ENCODE peak calls at places on chromosome 13, in five cellular contexts. One of them, this sample, is unnamed.

GRCh38 chr13:95676100-95676774 is 702 bp upstream of the DNAJC3 start:
- DNase-seq in upper lobe of right lung: peak; percentile 64
- DNase-seq in stomach: peak; percentile 37
- DNase-seq in uterus: no peak
- DNase-seq in mesendoderm: no peak
- DNase-seq in this sample: peak; percentile 21

GRCh38 chr13:106028916-106029315 is 506.5 kb downstream of the EFNB2 start:
- DNase-seq in upper lobe of right lung: no peak
- DNase-seq in stomach: no peak
- DNase-seq in uterus: no peak
- DNase-seq in mesendoderm: no peak
- DNase-seq in this sample: no peak

GRCh38 chr13:39232999-39233398 is 194.7 kb downstream of the NHLRC3 start:
- DNase-seq in upper lobe of right lung: no peak
- DNase-seq in stomach: no peak
- DNase-seq in uterus: no peak
- DNase-seq in mesendoderm: no peak
- DNase-seq in this sample: no peak

GRCh38 chr13:97798836-97799235 is 154.6 kb upstream of the IPO5 start:
- DNase-seq in upper lobe of right lung: no peak
- DNase-seq in stomach: no peak
- DNase-seq in uterus: no peak
- DNase-seq in mesendoderm: no peak
- DNase-seq in this sample: no peak

GRCh38 chr13:96020155-96020575 is 33.0 kb downstream of the UGGT2 start:
- DNase-seq in upper lobe of right lung: no peak
- DNase-seq in stomach: peak; percentile 49
- DNase-seq in uterus: no peak
- DNase-seq in mesendoderm: peak; percentile 83
- DNase-seq in this sample: no peak

GRCh38 chr13:110559429-110559943 is 2.0 kb downstream of the RAB20 start:
- DNase-seq in upper lobe of right lung: peak; percentile 92
- DNase-seq in stomach: peak; percentile 91
- DNase-seq in uterus: peak; percentile 29
- DNase-seq in mesendoderm: no peak
- DNase-seq in this sample: no peak

GRCh38 chr13:40993119-40993518 is 26.0 kb downstream of the ELF1 start:
- DNase-seq in upper lobe of right lung: no peak
- DNase-seq in stomach: no peak
- DNase-seq in uterus: no peak
- DNase-seq in mesendoderm: peak; percentile 71
- DNase-seq in this sample: no peak

GRCh38 chr13:80386001-80386400 is 45.1 kb upstream of the SPRY2 start:
- DNase-seq in upper lobe of right lung: no peak
- DNase-seq in stomach: no peak
- DNase-seq in uterus: no peak
- DNase-seq in mesendoderm: no peak
- DNase-seq in this sample: no peak

GRCh38 chr13:44280461-44280860 is 93.2 kb upstream of the SERP2 start:
- DNase-seq in upper lobe of right lung: no peak
- DNase-seq in stomach: no peak
- DNase-seq in uterus: no peak
- DNase-seq in mesendoderm: no peak
- DNase-seq in this sample: no peak

GRCh38 chr13:108093616-108094015 is 121.7 kb downstream of the LIG4 start:
- DNase-seq in upper lobe of right lung: no peak
- DNase-seq in stomach: no peak
- DNase-seq in uterus: no peak
- DNase-seq in mesendoderm: no peak
- DNase-seq in this sample: no peak

GRCh38 chr13:94917814-94918213 is 205.5 kb upstream of the SOX21 start:
- DNase-seq in upper lobe of right lung: no peak
- DNase-seq in stomach: no peak
- DNase-seq in uterus: no peak
- DNase-seq in mesendoderm: peak; percentile 77
- DNase-seq in this sample: no peak

GRCh38 chr13:37919329-37919880 is 49.8 kb upstream of the TRPC4 start:
- DNase-seq in upper lobe of right lung: no peak
- DNase-seq in stomach: no peak
- DNase-seq in uterus: no peak
- DNase-seq in mesendoderm: no peak
- DNase-seq in this sample: no peak

GRCh38 chr13:114049026-114049425 is 75.2 kb upstream of the C13orf46 start:
- DNase-seq in upper lobe of right lung: no peak
- DNase-seq in stomach: no peak
- DNase-seq in uterus: no peak
- DNase-seq in mesendoderm: no peak
- DNase-seq in this sample: peak; percentile 62

GRCh38 chr13:24097064-24097463 is 63.5 kb upstream of the SPATA13 start:
- DNase-seq in upper lobe of right lung: no peak
- DNase-seq in stomach: no peak
- DNase-seq in uterus: no peak
- DNase-seq in mesendoderm: no peak
- DNase-seq in this sample: no peak

GRCh38 chr13:25018729-25019115 is 77.2 kb upstream of the PABPC3 start:
- DNase-seq in upper lobe of right lung: no peak
- DNase-seq in stomach: no peak
- DNase-seq in uterus: no peak
- DNase-seq in mesendoderm: no peak
- DNase-seq in this sample: no peak

DNA sequence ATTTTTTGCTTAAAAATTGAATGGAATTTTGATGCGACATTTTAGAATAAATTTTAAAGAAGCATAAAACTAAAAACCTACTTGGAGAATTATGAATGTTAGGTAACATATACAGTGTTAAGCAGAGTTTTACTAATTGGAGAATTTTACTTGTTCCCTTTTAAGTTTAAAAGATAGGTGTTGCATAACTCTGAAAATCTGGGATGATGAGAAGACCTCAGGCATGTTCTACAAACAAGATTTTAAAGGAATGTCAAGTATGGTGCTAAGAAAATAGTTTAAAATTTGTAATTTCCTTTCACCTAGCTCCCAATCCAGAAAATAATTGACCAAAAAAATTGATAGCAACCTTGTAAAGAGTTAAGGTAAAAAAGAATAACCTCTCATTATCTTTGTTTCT is 135.8 kb downstream of the RFC3 start:
- DNase-seq in upper lobe of right lung: no peak
- DNase-seq in stomach: no peak
- DNase-seq in uterus: no peak
- DNase-seq in mesendoderm: no peak
- DNase-seq in this sample: no peak
- H3K4me1 ChIP-seq in upper lobe of right lung: no peaks in the 10 kb centered on the region
- H3K4me1 ChIP-seq in stomach: no peaks in the 10 kb centered on the region
- H3K4me1 ChIP-seq in uterus: no peaks in the 10 kb centered on the region
- H3K4me1 ChIP-seq in mesendoderm: no peaks in the 10 kb centered on the region
- H3K4me1 ChIP-seq in this sample: no peaks in the 10 kb centered on the region

GRCh38 chr13:93455881-93456280 is 229.3 kb downstream of the GPC6 start:
- DNase-seq in upper lobe of right lung: no peak
- DNase-seq in stomach: no peak
- DNase-seq in uterus: no peak
- DNase-seq in mesendoderm: no peak
- DNase-seq in this sample: no peak
- H3K27me3 ChIP-seq in upper lobe of right lung: no peaks in the 10 kb centered on the region
- H3K27me3 ChIP-seq in stomach: no peaks in the 10 kb centered on the region
- H3K27me3 ChIP-seq in uterus: no peaks in the 10 kb centered on the region
- H3K27me3 ChIP-seq in mesendoderm: no peaks in the 10 kb centered on the region
- H3K27me3 ChIP-seq in this sample: no peaks in the 10 kb centered on the region

DNA sequence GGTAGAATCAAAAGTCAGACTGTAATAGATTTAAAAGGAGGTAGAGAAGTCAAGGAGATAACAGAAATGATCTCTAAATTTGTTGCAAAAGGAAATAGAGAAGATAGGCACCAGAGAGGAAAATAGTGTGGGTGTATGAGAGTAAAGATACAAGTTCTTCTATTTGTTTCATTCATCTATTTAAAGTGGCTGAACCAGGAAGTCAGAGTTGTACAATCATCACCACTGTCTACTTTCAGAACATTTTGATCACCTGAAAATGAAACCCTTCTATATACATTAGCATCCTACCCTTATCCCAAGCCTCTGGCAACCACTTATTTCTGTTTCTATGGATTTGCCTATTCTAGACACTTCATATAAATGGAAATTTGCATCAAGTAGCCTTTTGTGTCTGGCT is 36.7 kb downstream of the INTS6 start:
- DNase-seq in upper lobe of right lung: no peak
- DNase-seq in stomach: no peak
- DNase-seq in uterus: no peak
- DNase-seq in mesendoderm: no peak
- DNase-seq in this sample: no peak
- H3K4me1 ChIP-seq in upper lobe of right lung: peaks cover 15% of the 10 kb centered on the region
- H3K4me1 ChIP-seq in stomach: peaks cover 26% of the 10 kb centered on the region
- H3K4me1 ChIP-seq in uterus: no peaks in the 10 kb centered on the region
- H3K4me1 ChIP-seq in mesendoderm: no peaks in the 10 kb centered on the region
- H3K4me1 ChIP-seq in this sample: peaks cover 17% of the 10 kb centered on the region

GRCh38 chr13:112059457-112060317 is 7.3 kb upstream of the SOX1 start:
- DNase-seq in upper lobe of right lung: no peak
- DNase-seq in stomach: no peak
- DNase-seq in uterus: no peak
- DNase-seq in mesendoderm: no peak
- DNase-seq in this sample: no peak

GRCh38 chr13:112061367-112062046 is 5.4 kb upstream of the SOX1 start:
- DNase-seq in upper lobe of right lung: no peak
- DNase-seq in stomach: no peak
- DNase-seq in uterus: no peak
- DNase-seq in mesendoderm: no peak
- DNase-seq in this sample: no peak

GRCh38 chr13:112060899-112061366 is 6.0 kb upstream of the SOX1 start:
- DNase-seq in upper lobe of right lung: no peak
- DNase-seq in stomach: no peak
- DNase-seq in uterus: no peak
- DNase-seq in mesendoderm: peak; percentile 51
- DNase-seq in this sample: no peak

GRCh38 chr13:112058941-112059340 is 8.0 kb upstream of the SOX1 start:
- DNase-seq in upper lobe of right lung: no peak
- DNase-seq in stomach: no peak
- DNase-seq in uterus: no peak
- DNase-seq in mesendoderm: no peak
- DNase-seq in this sample: no peak

DNA sequence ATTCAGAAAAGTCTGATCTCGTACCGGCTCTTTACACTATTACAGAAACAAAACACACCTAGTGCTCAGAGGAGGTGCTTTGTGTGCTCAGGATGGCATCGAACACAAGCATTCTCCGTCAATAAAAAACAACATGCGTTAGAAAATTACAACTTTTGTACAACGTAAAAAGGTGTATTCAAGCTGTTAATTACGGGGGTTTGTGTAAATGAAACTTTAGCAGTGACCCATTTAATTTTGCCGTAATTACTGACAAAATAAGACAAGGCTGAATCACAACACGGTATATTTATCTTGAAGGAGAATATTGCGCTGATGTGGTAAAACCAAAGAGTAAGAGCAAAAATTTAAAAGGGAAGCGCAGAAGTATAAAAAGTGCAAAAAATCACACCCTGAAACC is 6.5 kb upstream of the SOX1 start:
- DNase-seq in upper lobe of right lung: no peak
- DNase-seq in stomach: no peak
- DNase-seq in uterus: no peak
- DNase-seq in mesendoderm: no peak
- DNase-seq in this sample: no peak
- H3K27me3 ChIP-seq in upper lobe of right lung: peaks cover 99% of the 10 kb centered on the region
- H3K27me3 ChIP-seq in stomach: peaks cover 88% of the 10 kb centered on the region
- H3K27me3 ChIP-seq in uterus: peaks cover 64% of the 10 kb centered on the region
- H3K27me3 ChIP-seq in mesendoderm: peaks cover 90% of the 10 kb centered on the region
- H3K27me3 ChIP-seq in this sample: peaks cover 48% of the 10 kb centered on the region

DNA sequence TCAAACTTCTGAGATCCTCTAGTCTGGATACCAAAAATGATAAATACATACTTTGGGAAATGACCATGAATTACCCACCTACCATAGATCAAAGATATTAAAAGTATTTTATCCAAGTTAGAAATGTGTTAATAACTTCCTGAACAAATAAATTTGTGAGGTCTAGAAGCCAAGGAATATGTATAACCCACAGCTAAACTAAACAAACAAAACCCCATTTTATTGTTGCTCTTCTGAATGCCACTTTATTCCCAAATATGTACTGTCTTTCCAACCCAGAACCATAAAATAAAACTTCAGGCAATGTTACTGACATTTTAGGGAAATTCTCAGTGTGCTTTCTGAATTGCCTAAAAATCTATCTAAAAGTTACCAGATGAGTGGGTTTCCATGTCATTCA is 35.1 kb downstream of the UBL3 start:
- DNase-seq in upper lobe of right lung: no peak
- DNase-seq in stomach: no peak
- DNase-seq in uterus: no peak
- DNase-seq in mesendoderm: no peak
- DNase-seq in this sample: no peak
- H3K4me1 ChIP-seq in upper lobe of right lung: peaks cover 33% of the 10 kb centered on the region
- H3K4me1 ChIP-seq in stomach: peaks cover 86% of the 10 kb centered on the region
- H3K4me1 ChIP-seq in uterus: no peaks in the 10 kb centered on the region
- H3K4me1 ChIP-seq in mesendoderm: peaks cover 6% of the 10 kb centered on the region
- H3K4me1 ChIP-seq in this sample: peaks cover 13% of the 10 kb centered on the region

GRCh38 chr13:35471466-35472307 is 4.8 kb downstream of the MAB21L1 start:
- DNase-seq in upper lobe of right lung: no peak
- DNase-seq in stomach: no peak
- DNase-seq in uterus: no peak
- DNase-seq in mesendoderm: peak; percentile 33
- DNase-seq in this sample: no peak

GRCh38 chr13:35472308-35473008 is 4.0 kb downstream of the MAB21L1 start:
- DNase-seq in upper lobe of right lung: no peak
- DNase-seq in stomach: no peak
- DNase-seq in uterus: no peak
- DNase-seq in mesendoderm: peak; percentile 15
- DNase-seq in this sample: no peak

GRCh38 chr13:35469781-35470380 is 6.6 kb downstream of the MAB21L1 start:
- DNase-seq in upper lobe of right lung: no peak
- DNase-seq in stomach: no peak
- DNase-seq in uterus: no peak
- DNase-seq in mesendoderm: no peak
- DNase-seq in this sample: no peak

GRCh38 chr13:35468195-35468594 is 8.3 kb downstream of the MAB21L1 start:
- DNase-seq in upper lobe of right lung: no peak
- DNase-seq in stomach: no peak
- DNase-seq in uterus: no peak
- DNase-seq in mesendoderm: no peak
- DNase-seq in this sample: no peak

DNA sequence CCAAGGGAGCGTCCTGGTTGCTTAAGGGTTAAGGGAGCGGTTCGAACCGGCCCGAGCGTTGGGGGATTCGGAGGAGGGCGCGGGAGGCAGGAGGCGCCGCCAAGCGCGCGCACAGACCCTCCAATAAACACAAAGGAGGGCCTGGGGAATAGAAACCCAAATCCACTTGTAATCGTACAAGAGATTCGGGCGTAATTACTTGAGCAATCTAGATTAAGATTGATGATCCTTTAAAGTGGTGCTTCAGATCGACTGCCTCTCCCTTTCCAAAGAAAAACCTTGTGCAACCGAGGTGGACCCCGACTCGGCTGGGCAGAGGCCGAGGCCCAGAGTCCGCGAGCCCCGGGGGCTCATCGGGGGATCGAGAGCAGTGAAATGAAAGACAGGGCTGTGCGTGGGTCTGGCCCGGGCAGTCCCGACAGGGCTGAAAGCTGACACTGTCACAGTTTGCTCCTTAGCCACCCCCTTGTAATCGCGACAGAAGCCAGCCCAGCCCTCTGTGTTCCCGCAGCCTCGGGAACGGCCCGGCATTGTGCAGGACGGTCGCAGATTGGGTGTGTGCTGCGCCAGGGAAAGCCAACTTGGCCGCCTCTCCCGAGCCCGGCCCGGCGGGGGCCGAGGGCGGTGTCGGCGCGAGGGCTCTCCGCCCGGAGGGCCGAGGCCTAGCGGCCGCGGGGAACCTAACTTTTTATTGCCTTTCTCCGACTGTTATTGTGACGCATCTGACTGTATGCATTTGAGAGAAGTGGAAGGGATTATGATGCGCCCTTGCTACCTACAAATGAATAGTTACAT is 5.6 kb downstream of the MAB21L1 start:
- DNase-seq in upper lobe of right lung: no peak
- DNase-seq in stomach: no peak
- DNase-seq in uterus: no peak
- DNase-seq in mesendoderm: peak; percentile 85
- DNase-seq in this sample: no peak
- H3K27me3 ChIP-seq in upper lobe of right lung: peaks cover 75% of the 10 kb centered on the region
- H3K27me3 ChIP-seq in stomach: peaks cover 37% of the 10 kb centered on the region
- H3K27me3 ChIP-seq in uterus: no peaks in the 10 kb centered on the region
- H3K27me3 ChIP-seq in mesendoderm: peaks cover 12% of the 10 kb centered on the region
- H3K27me3 ChIP-seq in this sample: peaks cover 36% of the 10 kb centered on the region

This sample was measured in CD8-positive, alpha-beta T cell.